ENCODE peak calls at places on chromosome 7, in seven cellular contexts. H is NCI-H2081, N is tibial artery, Q is H7, U is AG08395, F is GM23248, T is NAMALWA. S is an unnamed sample.

GRCh38 chr7:11427686-11428273 is 404.2 kb downstream of the THSD7A start:
- DNase-seq in H (peak; percentile 14), N (no peak), Q (peak; percentile 48), U (peak; percentile 54), F (peak; percentile 80), T (peak; percentile 80), S (no peak)

GRCh38 chr7:106175507-106175906 is 63.4 kb upstream of the SYPL1 start:
- DNase-seq in H (peak; percentile 69), N (no peak), Q (no peak), U (no peak), F (no peak), T (no peak), S (no peak)

GRCh38 chr7:10855583-10855982 is 118.1 kb upstream of the PHF14 start:
- DNase-seq in H (no peak), N (no peak), Q (no peak), U (no peak), F (no peak), T (no peak), S (no peak)

GRCh38 chr7:108268200-108268820 is 138.1 kb upstream of the LAMB4 start:
- DNase-seq in H (no peak), N (no peak), Q (no peak), U (no peak), F (peak; percentile 47), T (no peak), S (no peak)

GRCh38 chr7:102050864-102051460 is 233.5 kb downstream of the CUX1 start:
- DNase-seq in H (no peak), N (no peak), Q (no peak), U (no peak), F (no peak), T (no peak), S (no peak)

GRCh38 chr7:95420996-95421846 is 13.6 kb downstream of the PON2 start:
- DNase-seq in H (no peak), N (no peak), Q (no peak), U (no peak), F (no peak), T (no peak), S (peak; percentile 54)

GRCh38 chr7:30800785-30801252 is 29.6 kb downstream of the MINDY4 start:
- DNase-seq in H (peak; percentile 69), N (peak; percentile 82), Q (peak; percentile 88), U (peak; percentile 83), F (peak; percentile 93), T (peak; percentile 84), S (peak; percentile 73)

GRCh38 chr7:5500056-5500776 is 76.6 kb upstream of the TNRC18 start:
- DNase-seq in H (no peak), N (no peak), Q (peak; percentile 50), U (no peak), F (no peak), T (no peak), S (peak; percentile 51)

GRCh38 chr7:147053761-147054160 is 937.2 kb downstream of the CNTNAP2 start:
- DNase-seq in H (no peak), N (no peak), Q (no peak), U (no peak), F (no peak), T (no peak), S (no peak)

GRCh38 chr7:82036146-82036886 is 266.5 kb upstream of the HGF start:
- DNase-seq in H (no peak), N (no peak), Q (no peak), U (peak; percentile 67), F (peak; percentile 87), T (no peak), S (no peak)

GRCh38 chr7:128783143-128783799 is 7.7 kb upstream of the OPN1SW start:
- DNase-seq in H (no peak), N (peak; percentile 88), Q (peak; percentile 89), U (peak; percentile 85), F (peak; percentile 75), T (peak; percentile 67), S (peak; percentile 96)

GRCh38 chr7:33686001-33686591 is 219.2 kb upstream of the BMPER start:
- DNase-seq in H (no peak), N (no peak), Q (peak; percentile 43), U (no peak), F (no peak), T (peak; percentile 23), S (no peak)

GRCh38 chr7:93921607-93922446 is at the start of gene GNG11:
- DNase-seq in H (peak; percentile 57), N (peak; percentile 88), Q (peak; percentile 66), U (peak; percentile 74), F (peak; percentile 90), T (no peak), S (peak; percentile 81)

GRCh38 chr7:107666804-107667203 is 6.2 kb downstream of the SLC26A4 start:
- DNase-seq in H (no peak), N (no peak), Q (no peak), U (no peak), F (peak; percentile 22), T (no peak), S (no peak)

S was measured in islet precursor cell.